ENCODE peak calls at places on chromosomes 3 and 15, in four cellular contexts. W is sciatic nerve, T is HAP-1, F is RKO. O is an unnamed sample.

GRCh38 chr3:11924518-11924917 is 77.8 kb upstream of the TAMM41 start:
- DNase-seq in F (no peak), T (peak; percentile 51), W (no peak), O (no peak)

GRCh38 chr15:60477991-60478632 is 830 bp downstream of the ICE2 start:
- DNase-seq in F (peak; percentile 71), T (no peak), W (no peak), O (no peak)

GRCh38 chr15:26771917-26772587 is 814 bp downstream of the GABRB3 start:
- DNase-seq in F (no peak), W (no peak), T (peak; percentile 18), O (no peak)

GRCh38 chr3:107870096-107870495 is 220.7 kb downstream of the CD47 start:
- DNase-seq in F (no peak), T (no peak), W (no peak), O (no peak)

GRCh38 chr3:198022604-198023003 is 62.6 kb downstream of the LMLN start:
- DNase-seq in T (no peak), F (no peak), W (no peak), O (no peak)

GRCh38 chr3:135157045-135157444 is 362.0 kb downstream of the EPHB1 start:
- DNase-seq in W (no peak), T (no peak), F (no peak), O (no peak)

GRCh38 chr15:75178171-75178937 is 23.3 kb upstream of the C15orf39 start:
- DNase-seq in T (peak; percentile 44), F (no peak), W (peak; percentile 75), O (no peak)

GRCh38 chr3:86923071-86923476 is 67.9 kb downstream of the VGLL3 start:
- DNase-seq in W (no peak), F (peak; percentile 1), T (no peak), O (no peak)

GRCh38 chr3:120931593-120931992 is 23.6 kb downstream of the STXBP5L start:
- DNase-seq in F (no peak), T (no peak), W (no peak), O (no peak)

GRCh38 chr3:157263027-157263426 is 103.1 kb upstream of the CCNL1 start:
- DNase-seq in T (no peak), W (no peak), F (no peak), O (no peak)

GRCh38 chr3:138942271-138942670 is 4.7 kb downstream of the FOXL2 start:
- DNase-seq in T (no peak), W (no peak), F (no peak), O (no peak)